ENCODE peak calls at places on chromosomes 4 and X, in seven cellular contexts. B, L, I, M, Z, E and A are unnamed samples.

GRCh38 chr4:145956288-145956890 is 17.8 kb upstream of the ZNF827 start:
- DNase-seq in B (peak; percentile 50), L (no peak), I (peak; percentile 73), M (peak; percentile 22), Z (no peak), E (no peak), A (no peak)

GRCh38 chrX:70289168-70289792 is 447 bp downstream of the PDZD11 start:
- DNase-seq in B (no peak), L (no peak), I (no peak), M (no peak), Z (no peak), E (no peak), A (peak; percentile 3)

GRCh38 chrX:68286076-68286475 is 147.2 kb downstream of the OPHN1 start:
- DNase-seq in B (no peak), L (no peak), I (peak; percentile 50), M (no peak), Z (no peak), E (no peak), A (no peak)

GRCh38 chr4:111632752-111633151 is 512.5 kb upstream of the FAM241A start:
- DNase-seq in B (no peak), L (no peak), I (no peak), M (no peak), Z (no peak), E (no peak), A (peak; percentile 85)

GRCh38 chr4:162891788-162892707 is 274.6 kb downstream of the NAF1 start:
- DNase-seq in B (no peak), L (no peak), I (no peak), M (no peak), Z (no peak), E (no peak), A (peak; percentile 1)

GRCh38 chr4:48698029-48698901 is 81.8 kb downstream of the FRYL start:
- DNase-seq in B (no peak), L (peak; percentile 69), I (peak; percentile 94), M (no peak), Z (no peak), E (peak; percentile 68), A (peak; percentile 99)

GRCh38 chr4:165864228-165864627 is 8.8 kb upstream of the TLL1 start:
- DNase-seq in B (no peak), L (no peak), I (no peak), M (no peak), Z (no peak), E (no peak), A (no peak)

GRCh38 chr4:160175064-160175643 is 1072.3 kb downstream of the RAPGEF2 start:
- DNase-seq in B (no peak), L (no peak), I (no peak), M (no peak), Z (no peak), E (no peak), A (peak; percentile 32)

GRCh38 chr4:8700576-8700975 is 108.0 kb downstream of the CPZ start:
- DNase-seq in B (no peak), L (peak; percentile 16), I (no peak), M (no peak), Z (no peak), E (no peak), A (no peak)

GRCh38 chr4:163063891-163064290 is 102.8 kb downstream of the NAF1 start:
- DNase-seq in B (no peak), L (no peak), I (no peak), M (no peak), Z (no peak), E (peak; percentile 27), A (peak; percentile 36)

GRCh38 chr4:122826596-122827257 is at the start of gene FGF2:
- DNase-seq in B (no peak), L (peak; percentile 31), I (peak; percentile 89), M (no peak), Z (peak; percentile 51), E (no peak), A (no peak)

GRCh38 chrX:148698221-148698620 is 197.8 kb downstream of the AFF2 start:
- DNase-seq in B (no peak), L (no peak), I (no peak), M (no peak), Z (no peak), E (no peak), A (no peak)

GRCh38 chr4:20326977-20327376 is 75.3 kb downstream of the SLIT2 start:
- DNase-seq in B (no peak), L (no peak), I (peak; percentile 80), M (no peak), Z (no peak), E (no peak), A (no peak)

GRCh38 chr4:151948351-151949016 is 187.7 kb upstream of the GATB start:
- DNase-seq in B (no peak), L (no peak), I (peak; percentile 21), M (no peak), Z (no peak), E (no peak), A (peak; percentile 96)

GRCh38 chrX:22135994-22136684 is 104.0 kb downstream of the PHEX start:
- DNase-seq in B (peak; percentile 21), L (no peak), I (peak; percentile 72), M (peak; percentile 4), Z (no peak), E (no peak), A (peak; percentile 88)

GRCh38 chrX:132795211-132795610 is 163.2 kb downstream of the HS6ST2 start:
- DNase-seq in B (no peak), L (no peak), I (no peak), M (no peak), Z (no peak), E (no peak), A (no peak)

GRCh38 chr4:184536070-184536880 is 61.9 kb upstream of the IRF2 start:
- DNase-seq in B (no peak), L (no peak), I (peak; percentile 19), M (no peak), Z (no peak), E (no peak), A (peak; percentile 10)

GRCh38 chrX:38891641-38892413 is 90.6 kb downstream of the MID1IP1 start:
- DNase-seq in B (peak; percentile 6), L (no peak), I (peak; percentile 6), M (no peak), Z (no peak), E (no peak), A (peak; percentile 18)

GRCh38 chr4:38717604-38718003 is 53.6 kb downstream of the KLF3 start:
- DNase-seq in B (no peak), L (no peak), I (no peak), M (no peak), Z (no peak), E (peak; percentile 66), A (peak; percentile 41)

GRCh38 chr4:81457345-81457744 is 14.4 kb downstream of the RASGEF1B start:
- DNase-seq in B (no peak), L (no peak), I (no peak), M (no peak), Z (no peak), E (no peak), A (no peak)

GRCh38 chrX:134626434-134626833 is 31.8 kb downstream of the PLAC1 start:
- DNase-seq in B (no peak), L (no peak), I (no peak), M (no peak), Z (no peak), E (no peak), A (no peak)

GRCh38 chr4:45317276-45317675 is 590.9 kb upstream of the GNPDA2 start:
- DNase-seq in B (no peak), L (no peak), I (no peak), M (no peak), Z (no peak), E (no peak), A (peak; percentile 2)

GRCh38 chr4:48223633-48224295 is 45.9 kb downstream of the TEC start:
- DNase-seq in B (no peak), L (no peak), I (no peak), M (no peak), Z (no peak), E (no peak), A (peak; percentile 91)

GRCh38 chr4:11505225-11505971 is 76.7 kb upstream of the HS3ST1 start:
- DNase-seq in B (no peak), L (peak; percentile 57), I (no peak), M (no peak), Z (no peak), E (no peak), A (peak; percentile 98)

GRCh38 chr4:150960079-150960478 is 55.0 kb downstream of the LRBA start:
- DNase-seq in B (no peak), L (no peak), I (peak; percentile 48), M (peak; percentile 7), Z (no peak), E (no peak), A (peak; percentile 62)

GRCh38 chr4:150818661-150819060 is 196.4 kb downstream of the LRBA start:
- DNase-seq in B (no peak), L (no peak), I (peak; percentile 78), M (no peak), Z (no peak), E (no peak), A (peak; percentile 55)